ENCODE peak calls at places on chromosomes 5 and 9, in six cellular contexts. One of them, this sample, is unnamed.

GRCh38 chr5:136235316-136235715 is 42.4 kb upstream of the SMIM32 start:
- DNase-seq in activated naive CD4-positive, alpha-beta T cell: no peak
- DNase-seq in transverse colon: no peak
- DNase-seq in activated T-helper 9 cell treated with anti-CD3 and anti-CD28 coated beads, Interleukin-2, amount 50 U/mL, for 16 hours: no peak
- DNase-seq in T-cell: no peak
- DNase-seq in NB4: no peak
- DNase-seq in this sample: no peak

GRCh38 chr5:151034422-151035379 is 14.3 kb downstream of the GPX3 start:
- DNase-seq in activated naive CD4-positive, alpha-beta T cell: no peak
- DNase-seq in transverse colon: no peak
- DNase-seq in activated T-helper 9 cell treated with anti-CD3 and anti-CD28 coated beads, Interleukin-2, amount 50 U/mL, for 16 hours: no peak
- DNase-seq in T-cell: no peak
- DNase-seq in NB4: no peak
- DNase-seq in this sample: no peak

GRCh38 chr5:137714494-137714893 is 21.4 kb downstream of the KLHL3 start:
- DNase-seq in activated naive CD4-positive, alpha-beta T cell: no peak
- DNase-seq in transverse colon: no peak
- DNase-seq in activated T-helper 9 cell treated with anti-CD3 and anti-CD28 coated beads, Interleukin-2, amount 50 U/mL, for 16 hours: no peak
- DNase-seq in T-cell: no peak
- DNase-seq in NB4: no peak
- DNase-seq in this sample: no peak

GRCh38 chr5:36939969-36940858 is 63.6 kb downstream of the NIPBL start:
- DNase-seq in activated naive CD4-positive, alpha-beta T cell: no peak
- DNase-seq in transverse colon: no peak
- DNase-seq in activated T-helper 9 cell treated with anti-CD3 and anti-CD28 coated beads, Interleukin-2, amount 50 U/mL, for 16 hours: no peak
- DNase-seq in T-cell: no peak
- DNase-seq in NB4: no peak
- DNase-seq in this sample: no peak

GRCh38 chr9:36341936-36342577 is 58.0 kb downstream of the RNF38 start:
- DNase-seq in activated naive CD4-positive, alpha-beta T cell: no peak
- DNase-seq in transverse colon: no peak
- DNase-seq in activated T-helper 9 cell treated with anti-CD3 and anti-CD28 coated beads, Interleukin-2, amount 50 U/mL, for 16 hours: no peak
- DNase-seq in T-cell: no peak
- DNase-seq in NB4: no peak
- DNase-seq in this sample: no peak

GRCh38 chr9:127313042-127313560 is 48.5 kb downstream of the GARNL3 start:
- DNase-seq in activated naive CD4-positive, alpha-beta T cell: no peak
- DNase-seq in transverse colon: no peak
- DNase-seq in activated T-helper 9 cell treated with anti-CD3 and anti-CD28 coated beads, Interleukin-2, amount 50 U/mL, for 16 hours: no peak
- DNase-seq in T-cell: no peak
- DNase-seq in NB4: no peak
- DNase-seq in this sample: no peak

GRCh38 chr5:125298258-125298657 is 551.8 kb upstream of the ZNF608 start:
- DNase-seq in activated naive CD4-positive, alpha-beta T cell: no peak
- DNase-seq in transverse colon: no peak
- DNase-seq in activated T-helper 9 cell treated with anti-CD3 and anti-CD28 coated beads, Interleukin-2, amount 50 U/mL, for 16 hours: no peak
- DNase-seq in T-cell: no peak
- DNase-seq in NB4: no peak
- DNase-seq in this sample: no peak

GRCh38 chr5:79621056-79621455 is 8.8 kb downstream of the TENT2 start:
- DNase-seq in activated naive CD4-positive, alpha-beta T cell: no peak
- DNase-seq in transverse colon: no peak
- DNase-seq in activated T-helper 9 cell treated with anti-CD3 and anti-CD28 coated beads, Interleukin-2, amount 50 U/mL, for 16 hours: no peak
- DNase-seq in T-cell: no peak
- DNase-seq in NB4: no peak
- DNase-seq in this sample: no peak

GRCh38 chr5:103389846-103390245 is 131.3 kb downstream of the MACIR start:
- DNase-seq in activated naive CD4-positive, alpha-beta T cell: no peak
- DNase-seq in transverse colon: no peak
- DNase-seq in activated T-helper 9 cell treated with anti-CD3 and anti-CD28 coated beads, Interleukin-2, amount 50 U/mL, for 16 hours: no peak
- DNase-seq in T-cell: no peak
- DNase-seq in NB4: no peak
- DNase-seq in this sample: no peak

This sample was measured in breast epithelium.